ENCODE peak calls at places on chromosome 15, in eight cellular contexts. G is NCI-H1105; S is head of caudate nucleus; B is naive thymus-derived CD4-positive, alpha-beta T cell; I is mesothelial cell of epicardium; E is central memory CD4-positive, alpha-beta T cell; X is activated CD8-positive, alpha-beta memory T cell treated with anti-CD3 and anti-CD28 coated beads, Interleukin-2, amount 50 U/mL, for 48 hours; Y is kidney tubule cell. M is an unnamed sample.

GRCh38 chr15:29344474-29344873 is 74.9 kb upstream of the NSMCE3 start:
- DNase-seq in B (no peak), G (no peak), Y (no peak), E (no peak), X (no peak), S (no peak), I (no peak), M (no peak)

GRCh38 chr15:100721758-100722550 is 119.6 kb downstream of the ASB7 start:
- DNase-seq in X (peak; percentile 40), Y (peak; percentile 100), G (no peak), I (peak; percentile 11), E (no peak), S (no peak), B (no peak), M (no peak)

GRCh38 chr15:60095711-60096110 is 91.6 kb downstream of the FOXB1 start:
- DNase-seq in B (no peak), S (no peak), G (no peak), E (no peak), I (no peak), Y (no peak), X (no peak), M (no peak)

GRCh38 chr15:92098869-92099268 is 245.4 kb downstream of the SLCO3A1 start:
- DNase-seq in E (no peak), X (no peak), S (peak; percentile 81), B (no peak), I (no peak), G (no peak), Y (no peak), M (no peak)

GRCh38 chr15:78257681-78258080 is 6.7 kb upstream of the DNAJA4 start:
- DNase-seq in S (peak; percentile 54), X (no peak), I (no peak), G (no peak), Y (no peak), B (no peak), E (no peak), M (no peak)

GRCh38 chr15:60017538-60018199 is 13.6 kb downstream of the FOXB1 start:
- DNase-seq in G (no peak), X (no peak), Y (peak; percentile 54), E (no peak), S (no peak), B (no peak), I (no peak), M (no peak)

GRCh38 chr15:85412956-85413854 is 32.8 kb downstream of the AKAP13 start:
- DNase-seq in X (peak; percentile 78), Y (peak; percentile 95), I (no peak), B (peak; percentile 33), S (peak; percentile 28), E (peak; percentile 56), G (no peak), M (peak; percentile 43)

GRCh38 chr15:77495806-77496589 is 75.3 kb downstream of the HMG20A start:
- DNase-seq in S (no peak), X (no peak), I (peak; percentile 26), B (no peak), Y (no peak), E (no peak), G (no peak), M (no peak)

GRCh38 chr15:45150481-45150880 is 20.7 kb downstream of the DUOX1 start:
- DNase-seq in B (no peak), I (no peak), G (no peak), X (no peak), S (no peak), E (no peak), Y (no peak), M (no peak)

GRCh38 chr15:99146661-99147060 is 41.8 kb downstream of the SYNM start:
- DNase-seq in G (no peak), E (no peak), S (no peak), B (no peak), Y (no peak), X (no peak), I (no peak), M (no peak)

GRCh38 chr15:95884276-95884675 is 446.2 kb upstream of the NR2F2 start:
- DNase-seq in I (no peak), E (no peak), S (no peak), X (no peak), B (no peak), G (no peak), Y (no peak), M (no peak)

GRCh38 chr15:46961795-46962194 is 755.5 kb upstream of the SEMA6D start:
- DNase-seq in B (no peak), X (no peak), S (no peak), E (no peak), Y (no peak), I (no peak), G (no peak), M (no peak)

GRCh38 chr15:62187425-62187824 is 22.3 kb upstream of the C2CD4B start:
- DNase-seq in E (no peak), S (no peak), I (no peak), X (no peak), B (no peak), G (no peak), Y (no peak), M (no peak)

GRCh38 chr15:65326109-65326508 is 21.6 kb downstream of the RNU5B-1 start:
- DNase-seq in X (no peak), Y (peak; percentile 44), I (no peak), S (peak; percentile 83), G (no peak), B (no peak), E (no peak), M (no peak)

GRCh38 chr15:66078196-66078928 is 175.2 kb downstream of the MEGF11 start:
- DNase-seq in G (no peak), E (no peak), B (no peak), Y (peak; percentile 51), I (no peak), S (no peak), X (no peak), M (no peak)

GRCh38 chr15:26665950-26666921 is 106.6 kb downstream of the GABRB3 start:
- DNase-seq in G (no peak), E (no peak), X (no peak), Y (peak; percentile 19), I (no peak), B (no peak), S (no peak), M (no peak)

M was measured in immature natural killer cell.